ENCODE peak calls at places on chromosomes 7 and 10, in ten cellular contexts. Q is GM04504; W is GM12865; J is activated CD8-positive, alpha-beta memory T cell treated with anti-CD3 and anti-CD28 coated beads for 24 hours; A is cardiac muscle cell; F is IMR-90; N is omental fat pad; L is activated gamma-delta T cell; T is kidney epithelial cell; Y is NCI-H748 treated with DMSO at 0.1 percent for 48 hours. E is an unnamed sample.

GRCh38 chr10:10824611-10825148 is 193.0 kb upstream of the CELF2 start:
- DNase-seq in F (peak), Q (no peak), A (peak), W (no peak), Y (no peak), T (no peak), N (no peak), J (no peak), L (no peak), E (no peak)

GRCh38 chr10:3783721-3784432 is 1.1 kb downstream of the KLF6 start:
- DNase-seq in W (peak), J (peak), F (peak), A (peak), N (no peak), Y (peak), T (no peak), L (no peak), Q (no peak), E (no peak)

GRCh38 chr10:61643316-61643751 is 19.4 kb upstream of the CABCOCO1 start:
- DNase-seq in Y (peak), N (no peak), Q (peak), L (no peak), F (peak), J (no peak), W (no peak), A (no peak), T (no peak), E (peak)

GRCh38 chr7:1737956-1738355 is 67.9 kb downstream of the ELFN1 start:
- DNase-seq in F (no peak), N (no peak), W (no peak), L (no peak), Q (no peak), T (no peak), A (no peak), Y (no peak), J (no peak), E (no peak)

GRCh38 chr7:140478361-140479061 is 794 bp downstream of the MKRN1 start:
- DNase-seq in A (peak), F (peak), Y (no peak), N (no peak), J (no peak), Q (no peak), L (no peak), W (peak), T (no peak), E (no peak)

GRCh38 chr7:21966271-21966670 is 20.6 kb upstream of the CDCA7L start:
- DNase-seq in L (no peak), W (peak), A (no peak), T (no peak), N (no peak), J (no peak), Q (no peak), Y (no peak), F (no peak), E (no peak)

GRCh38 chr7:22316914-22317313 is 40.0 kb downstream of the RAPGEF5 start:
- DNase-seq in W (peak), N (no peak), F (no peak), L (no peak), A (no peak), Q (no peak), Y (no peak), T (no peak), J (no peak), E (no peak)

GRCh38 chr7:85851571-85852193 is 664.8 kb upstream of the SEMA3D start:
- DNase-seq in A (peak), Q (no peak), F (peak), Y (peak), J (no peak), L (no peak), W (peak), T (peak), N (no peak), E (no peak)

GRCh38 chr10:132111121-132111731 is 45.5 kb downstream of the JAKMIP3 start:
- DNase-seq in N (no peak), T (no peak), W (no peak), F (no peak), J (peak), Y (no peak), L (no peak), A (no peak), Q (no peak), E (no peak)

GRCh38 chr7:30193333-30193943 is 58.7 kb downstream of the MTURN start:
- DNase-seq in L (no peak), T (no peak), N (no peak), A (no peak), Q (no peak), J (no peak), Y (no peak), W (peak), F (no peak), E (no peak)

GRCh38 chr7:381211-382117 is 91.5 kb downstream of the FOXL3 start:
- DNase-seq in A (no peak), Q (no peak), J (peak), T (no peak), F (no peak), Y (no peak), W (no peak), L (no peak), N (no peak), E (no peak)

GRCh38 chr7:50728184-50728583 is 54.5 kb downstream of the GRB10 start:
- DNase-seq in N (no peak), W (no peak), L (no peak), Y (no peak), J (no peak), F (peak), T (no peak), A (no peak), Q (peak), E (no peak)

GRCh38 chr10:69352569-69353264 is 64.0 kb downstream of the TACR2 start:
- DNase-seq in N (no peak), Q (no peak), W (no peak), F (peak), T (no peak), J (no peak), L (no peak), A (no peak), Y (no peak), E (no peak)

GRCh38 chr7:126699707-126700106 is 553.0 kb downstream of the GRM8 start:
- DNase-seq in A (no peak), J (no peak), Q (no peak), Y (no peak), W (no peak), L (no peak), N (no peak), F (no peak), T (no peak), E (peak)

GRCh38 chr10:66627156-66627555 is 298.7 kb upstream of the LRRTM3 start:
- DNase-seq in Y (no peak), T (no peak), N (no peak), A (peak), Q (no peak), F (no peak), J (no peak), W (peak), L (no peak), E (no peak)

GRCh38 chr10:26612151-26612915 is 85.2 kb upstream of the PDSS1 start:
- DNase-seq in A (no peak), N (no peak), W (no peak), Y (no peak), Q (no peak), J (no peak), T (no peak), F (no peak), L (no peak), E (no peak)

GRCh38 chr7:93092757-93093370 is 24.9 kb downstream of the SAMD9 start:
- DNase-seq in W (peak), J (no peak), Q (peak), A (no peak), Y (no peak), N (no peak), F (peak), L (no peak), T (no peak), E (no peak)

GRCh38 chr7:74658171-74659004 is 870 bp downstream of the GTF2I start:
- DNase-seq in Y (peak), L (peak), Q (peak), W (peak), A (peak), J (peak), N (peak), F (peak), T (peak), E (peak)

GRCh38 chr10:34479520-34480179 is 335.4 kb downstream of the PARD3 start:
- DNase-seq in Q (no peak), L (no peak), W (no peak), N (no peak), T (no peak), A (peak), F (no peak), Y (no peak), J (no peak), E (no peak)

GRCh38 chr10:92729886-92730285 is 40.1 kb downstream of the HHEX start:
- DNase-seq in A (no peak), T (no peak), W (peak), Y (no peak), J (no peak), F (no peak), N (no peak), L (no peak), Q (no peak), E (no peak)

GRCh38 chr7:69602522-69602921 is 4.2 kb downstream of the AUTS2 start:
- DNase-seq in A (no peak), Q (no peak), J (no peak), F (no peak), W (no peak), Y (no peak), T (no peak), N (no peak), L (no peak), E (no peak)

GRCh38 chr7:70458195-70458695 is 673.7 kb upstream of the GALNT17 start:
- DNase-seq in T (no peak), Y (peak), W (no peak), F (no peak), Q (no peak), L (no peak), N (no peak), A (no peak), J (no peak), E (no peak)

GRCh38 chr7:83149466-83149865 is 13.2 kb downstream of the PCLO start:
- DNase-seq in F (peak), N (no peak), Q (no peak), W (no peak), A (no peak), T (no peak), L (no peak), J (no peak), Y (no peak), E (no peak)

E was measured in NCI-H1694.